ENCODE peak calls at places on chromosomes 3 and 15, in seven cellular contexts. T is breast epithelium, A is transverse colon, Z is NB4, M is stomach, U is H1, V is ovary. J is an unnamed sample.

GRCh38 chr3:5197022-5197421 is 9.5 kb downstream of the EDEM1 start:
- DNase-seq in A (no peak), Z (no peak), M (no peak), U (no peak), T (no peak), V (no peak), J (no peak)

GRCh38 chr3:99862208-99862607 is 44.5 kb downstream of the CMSS1 start:
- DNase-seq in Z (no peak), V (no peak), U (no peak), A (no peak), T (no peak), M (no peak), J (no peak)

GRCh38 chr15:58419803-58420524 is 11.8 kb upstream of the LIPC start:
- DNase-seq in T (no peak), U (no peak), A (no peak), V (no peak), M (no peak), Z (no peak), J (no peak)

GRCh38 chr3:177071496-177072156 is 125.7 kb downstream of the TBL1XR1 start:
- DNase-seq in A (no peak), U (no peak), V (no peak), Z (no peak), T (no peak), M (no peak), J (no peak)

GRCh38 chr3:58609990-58610389 is 32.8 kb upstream of the FAM107A start:
- DNase-seq in Z (no peak), T (no peak), A (no peak), U (no peak), V (no peak), M (no peak), J (no peak)

GRCh38 chr3:49339593-49339946 is 283 bp downstream of the USP4 start:
- DNase-seq in A (peak), V (peak), M (no peak), T (peak), Z (no peak), U (peak), J (peak)

GRCh38 chr3:183033746-183034145 is 53.4 kb upstream of the DCUN1D1 start:
- DNase-seq in T (no peak), V (no peak), A (no peak), U (no peak), M (no peak), Z (no peak), J (no peak)

GRCh38 chr3:62566022-62566557 is 192.7 kb upstream of the FEZF2 start:
- DNase-seq in A (no peak), T (no peak), V (no peak), U (no peak), Z (no peak), M (no peak), J (no peak)

GRCh38 chr15:77168616-77169015 is 97.7 kb upstream of the TSPAN3 start:
- DNase-seq in Z (no peak), T (no peak), M (no peak), A (no peak), V (no peak), U (no peak), J (no peak)

GRCh38 chr15:39381517-39381916 is 199.4 kb upstream of the THBS1 start:
- DNase-seq in U (no peak), V (no peak), T (no peak), M (no peak), Z (no peak), A (no peak), J (no peak)

GRCh38 chr3:47433796-47434195 is 41.9 kb downstream of the SCAP start:
- DNase-seq in U (no peak), V (no peak), T (peak), Z (no peak), A (peak), M (no peak), J (no peak)

GRCh38 chr15:29934251-29934650 is 112.0 kb upstream of the TJP1 start:
- DNase-seq in M (no peak), V (no peak), A (no peak), U (no peak), Z (no peak), T (no peak), J (no peak)

GRCh38 chr3:117885046-117885445 is 1149.6 kb downstream of the IGSF11 start:
- DNase-seq in M (no peak), U (no peak), A (no peak), Z (peak), V (no peak), T (no peak), J (no peak)

GRCh38 chr3:57797701-57798487 is 41.8 kb downstream of the SLMAP start:
- DNase-seq in T (no peak), V (no peak), Z (no peak), A (no peak), M (no peak), U (no peak), J (no peak)

GRCh38 chr3:194723846-194724618 is 38.3 kb downstream of the FAM43A start:
- DNase-seq in V (no peak), A (no peak), T (no peak), M (no peak), U (no peak), Z (no peak), J (no peak)

GRCh38 chr15:44144992-44145391 is 50.1 kb downstream of the FRMD5 start:
- DNase-seq in Z (no peak), T (no peak), A (no peak), U (no peak), V (no peak), M (no peak), J (no peak)

GRCh38 chr15:71195242-71195641 is 80.0 kb downstream of the THSD4 start:
- DNase-seq in M (no peak), A (no peak), T (no peak), Z (no peak), U (no peak), V (no peak), J (no peak)

GRCh38 chr15:95347846-95348245 is 982.7 kb upstream of the NR2F2 start:
- DNase-seq in A (no peak), M (no peak), V (no peak), T (no peak), Z (no peak), U (no peak), J (no peak)

GRCh38 chr15:100183921-100184480 is 157.8 kb downstream of the ADAMTS17 start:
- DNase-seq in U (no peak), A (no peak), V (no peak), M (no peak), Z (no peak), T (no peak), J (peak)

GRCh38 chr3:98733055-98733777 is 29.9 kb upstream of the ST3GAL6 start:
- DNase-seq in U (no peak), V (no peak), T (no peak), A (peak), Z (peak), M (peak), J (peak)

GRCh38 chr15:77993374-77993911 is 84.1 kb downstream of the TBC1D2B start:
- DNase-seq in Z (no peak), U (no peak), T (no peak), V (no peak), A (no peak), M (no peak), J (no peak)

GRCh38 chr3:60674870-60675269 is 576.4 kb downstream of the FHIT start:
- DNase-seq in U (no peak), T (no peak), M (no peak), Z (no peak), A (no peak), V (no peak), J (no peak)

GRCh38 chr15:39573287-39573686 is 7.6 kb upstream of the THBS1 start:
- DNase-seq in A (no peak), M (no peak), U (no peak), T (no peak), V (no peak), Z (no peak), J (no peak)

GRCh38 chr15:98657721-98658120 is 9.4 kb downstream of the IGF1R start:
- DNase-seq in Z (no peak), M (no peak), T (no peak), A (no peak), V (no peak), U (no peak), J (no peak)

GRCh38 chr15:68939501-68939900 is 9.2 kb downstream of the SPESP1 start:
- DNase-seq in Z (no peak), U (no peak), M (no peak), V (no peak), T (no peak), A (no peak), J (no peak)

GRCh38 chr3:181872887-181873286 is 161.2 kb downstream of the SOX2 start:
- DNase-seq in T (no peak), Z (no peak), M (no peak), A (no peak), U (no peak), V (no peak), J (peak)

GRCh38 chr3:85090495-85090894 is 131.7 kb downstream of the CADM2 start:
- DNase-seq in T (no peak), A (no peak), V (no peak), M (no peak), Z (no peak), U (no peak), J (no peak)

GRCh38 chr3:124660606-124661005 is 69.6 kb upstream of the UMPS start:
- DNase-seq in T (no peak), A (no peak), Z (no peak), V (no peak), M (no peak), U (no peak), J (no peak)

GRCh38 chr3:138197058-138197457 is 10.0 kb downstream of the ARMC8 start:
- DNase-seq in V (no peak), M (no peak), U (no peak), T (no peak), Z (peak), A (no peak), J (no peak)

GRCh38 chr3:33957176-33957575 is 158.7 kb downstream of the PDCD6IP start:
- DNase-seq in M (no peak), A (no peak), U (no peak), T (no peak), V (no peak), Z (no peak), J (no peak)

GRCh38 chr3:30642715-30643361 is 36.4 kb downstream of the TGFBR2 start:
- DNase-seq in V (no peak), A (no peak), T (no peak), M (no peak), U (no peak), Z (peak), J (no peak)

GRCh38 chr3:13186416-13186815 is 113.2 kb upstream of the IQSEC1 start:
- DNase-seq in T (no peak), V (no peak), A (no peak), Z (no peak), U (no peak), M (no peak), J (no peak)

GRCh38 chr3:180633722-180634121 is 31.8 kb downstream of the TTC14 start:
- DNase-seq in V (no peak), M (no peak), A (no peak), Z (no peak), U (no peak), T (no peak), J (no peak)
- TF ChIP-seq CTCF in V (no peak), M (no peak), A (no peak), Z (no peak), U (peak), T (no peak), J (no peak)

GRCh38 chr15:72231066-72231846 is at the start of gene PKM:
- DNase-seq in M (peak), Z (peak), U (peak), A (peak), T (peak), V (peak), J (peak)
- TF ChIP-seq POLR2A in M (peak), Z (peak), U (peak), A (peak), T (peak), V (peak), J (peak)

GRCh38 chr3:17687585-17687984 is 54.8 kb downstream of the TBC1D5 start:
- DNase-seq in U (no peak), A (no peak), M (no peak), V (no peak), Z (no peak), T (no peak), J (no peak)

DNA sequence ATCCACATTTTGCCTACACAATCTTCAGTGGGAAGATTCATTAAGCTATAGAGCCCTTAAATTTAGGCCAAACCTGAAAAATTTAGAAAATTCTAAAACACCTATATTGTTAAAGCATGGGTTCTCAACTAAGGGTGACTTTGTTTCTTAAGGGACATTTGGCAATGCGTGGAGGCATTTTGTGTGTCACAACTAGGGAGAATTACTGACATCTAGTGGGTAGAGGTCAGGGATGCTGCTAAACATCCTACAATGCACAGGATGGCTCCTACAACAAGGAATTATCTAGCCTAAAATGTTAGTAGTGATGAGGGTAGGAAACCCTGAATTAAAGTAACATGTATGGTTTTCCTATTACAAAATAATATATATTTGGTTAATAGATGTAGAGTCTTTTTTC is 55.8 kb downstream of the TBC1D5 start:
- DNase-seq in V (no peak), M (no peak), Z (peak), U (no peak), A (no peak), T (no peak), J (no peak)
- TF ChIP-seq CTCF in V (no peak), M (no peak), Z (peak), U (peak), A (no peak), T (no peak), J (no peak)

GRCh38 chr3:174937488-174937887 is 78.4 kb downstream of the NAALADL2 start:
- DNase-seq in V (no peak), A (no peak), M (no peak), Z (no peak), U (no peak), T (no peak), J (no peak)
- TF ChIP-seq POLR2A in V (no peak), A (no peak), M (no peak), Z (no peak), U (no peak), T (no peak), J (no peak)

GRCh38 chr15:45668386-45668785 is 33.6 kb downstream of the SQOR start:
- DNase-seq in Z (no peak), M (no peak), A (no peak), T (no peak), U (no peak), V (no peak), J (no peak)

GRCh38 chr15:45664451-45664850 is 29.6 kb downstream of the SQOR start:
- DNase-seq in U (no peak), M (no peak), T (no peak), A (no peak), V (no peak), Z (peak), J (no peak)

GRCh38 chr15:45665261-45665660 is 30.4 kb downstream of the SQOR start:
- DNase-seq in U (no peak), M (no peak), A (no peak), V (no peak), Z (no peak), T (no peak), J (no peak)

GRCh38 chr15:45667002-45667401 is 32.2 kb downstream of the SQOR start:
- DNase-seq in Z (no peak), U (no peak), T (no peak), V (no peak), A (no peak), M (no peak), J (no peak)

GRCh38 chr15:45666119-45666875 is 31.5 kb downstream of the SQOR start:
- DNase-seq in M (no peak), Z (no peak), U (no peak), T (no peak), A (no peak), V (no peak), J (no peak)
- TF ChIP-seq CTCF in M (no peak), Z (no peak), U (no peak), T (no peak), A (no peak), V (no peak), J (no peak)

GRCh38 chr15:37040072-37040742 is 60.1 kb downstream of the MEIS2 start:
- DNase-seq in V (no peak), T (no peak), U (no peak), M (no peak), Z (no peak), A (no peak), J (no peak)
- TF ChIP-seq POLR2A in V (no peak), T (no peak), U (no peak), M (no peak), Z (no peak), A (no peak), J (no peak)

GRCh38 chr3:186520957-186521842 is 23.0 kb downstream of the CRYGS start:
- DNase-seq in U (no peak), A (no peak), M (no peak), V (no peak), Z (no peak), T (no peak), J (no peak)
- TF ChIP-seq CTCF in U (no peak), A (no peak), M (no peak), V (no peak), Z (no peak), T (no peak), J (no peak)

GRCh38 chr3:38138347-38139190 is at the start of gene MYD88:
- DNase-seq in Z (peak), A (peak), U (no peak), T (peak), V (peak), M (peak), J (peak)
- TF ChIP-seq POLR2A in Z (peak), A (peak), U (peak), T (no peak), V (peak), M (no peak), J (no peak)